ENCODE peak calls at places on chromosome 16, in nine cellular contexts. P is CD8-positive, alpha-beta memory T cell; E is body of pancreas; N is naive thymus-derived CD4-positive, alpha-beta T cell; D is stimulated activated naive CD8-positive, alpha-beta T cell treated with anti-CD3 and anti-CD28 coated beads, Interleukin-15, Interleukin-2, amounts not matched to agents 100 U/mL and 50 U/mL, for 24 hours; K is ascending aorta; T is A549; B is EL; Q is HT1080. Z is an unnamed sample.

GRCh38 chr16:29007865-29008593 is 23.2 kb downstream of the LAT start:
- DNase-seq in P (no peak), E (no peak), N (no peak), D (peak), K (no peak), T (no peak), B (peak), Q (peak), Z (peak)

GRCh38 chr16:83365166-83365565 is 442.6 kb upstream of the HSBP1 start:
- DNase-seq in P (no peak), E (no peak), N (no peak), D (no peak), K (no peak), T (no peak), B (peak), Q (peak), Z (no peak)

GRCh38 chr16:49466529-49466831 is 92.9 kb downstream of the C16orf78 start:
- DNase-seq in P (no peak), E (no peak), N (no peak), D (no peak), K (no peak), T (no peak), B (no peak), Q (no peak), Z (no peak)

GRCh38 chr16:2592786-2593185 is 55.0 kb downstream of the PDPK1 start:
- DNase-seq in P (no peak), E (no peak), N (no peak), D (no peak), K (no peak), T (no peak), B (no peak), Q (no peak), Z (no peak)

GRCh38 chr16:1474047-1474446 is 781 bp downstream of the CLCN7 start:
- DNase-seq in P (no peak), E (no peak), N (no peak), D (no peak), K (no peak), T (no peak), B (no peak), Q (no peak), Z (peak)

GRCh38 chr16:20042848-20043247 is 30.8 kb downstream of the GPR139 start:
- DNase-seq in P (no peak), E (no peak), N (no peak), D (no peak), K (no peak), T (peak), B (peak), Q (peak), Z (peak)

GRCh38 chr16:86568677-86569623 is 2.3 kb downstream of the FOXC2 start:
- DNase-seq in P (no peak), E (no peak), N (no peak), D (no peak), K (no peak), T (no peak), B (no peak), Q (no peak), Z (peak)

GRCh38 chr16:83793179-83793578 is 14.6 kb upstream of the HSBP1 start:
- DNase-seq in P (no peak), E (no peak), N (no peak), D (no peak), K (no peak), T (no peak), B (no peak), Q (no peak), Z (no peak)

GRCh38 chr16:17404903-17405691 is 65.7 kb downstream of the XYLT1 start:
- DNase-seq in P (no peak), E (peak), N (no peak), D (no peak), K (peak), T (no peak), B (peak), Q (peak), Z (peak)

GRCh38 chr16:53504161-53504663 is 1.2 kb upstream of the AKTIP start:
- DNase-seq in P (peak), E (peak), N (no peak), D (peak), K (peak), T (peak), B (peak), Q (peak), Z (peak)